ENCODE peak calls at places on chromosomes 6 and 20, in eight cellular contexts. One of them, this sample, is unnamed.

GRCh38 chr6:47714802-47715201 is 16.4 kb downstream of the ADGRF4 start:
- DNase-seq in activated CD8-positive, alpha-beta T cell treated with anti-CD3 and anti-CD28 coated beads for 36 hours: peak; percentile 58
- DNase-seq in NAMALWA: no peak
- DNase-seq in mesendoderm: no peak
- DNase-seq in AG04450: no peak
- DNase-seq in neuronal stem cell: no peak
- DNase-seq in OCI-M1: peak; percentile 66
- DNase-seq in keratinocyte: no peak
- DNase-seq in this sample: no peak

GRCh38 chr6:115969930-115970273 is 90.8 kb downstream of the FRK start:
- DNase-seq in keratinocyte: no peak
- DNase-seq in NAMALWA: no peak
- DNase-seq in mesendoderm: no peak
- DNase-seq in neuronal stem cell: no peak
- DNase-seq in OCI-M1: no peak
- DNase-seq in activated CD8-positive, alpha-beta T cell treated with anti-CD3 and anti-CD28 coated beads for 36 hours: no peak
- DNase-seq in AG04450: no peak
- DNase-seq in this sample: no peak

GRCh38 chr6:48183816-48184215 is 72.8 kb upstream of the PTCHD4 start:
- DNase-seq in AG04450: no peak
- DNase-seq in NAMALWA: no peak
- DNase-seq in OCI-M1: no peak
- DNase-seq in activated CD8-positive, alpha-beta T cell treated with anti-CD3 and anti-CD28 coated beads for 36 hours: no peak
- DNase-seq in mesendoderm: no peak
- DNase-seq in neuronal stem cell: no peak
- DNase-seq in keratinocyte: no peak
- DNase-seq in this sample: no peak

GRCh38 chr20:35978041-35978513 is 9.7 kb downstream of the CNBD2 start:
- DNase-seq in OCI-M1: peak; percentile 37
- DNase-seq in mesendoderm: no peak
- DNase-seq in keratinocyte: no peak
- DNase-seq in activated CD8-positive, alpha-beta T cell treated with anti-CD3 and anti-CD28 coated beads for 36 hours: no peak
- DNase-seq in neuronal stem cell: no peak
- DNase-seq in NAMALWA: peak; percentile 71
- DNase-seq in AG04450: no peak
- DNase-seq in this sample: no peak

GRCh38 chr6:56840467-56841371 is 114.2 kb upstream of the BEND6 start:
- DNase-seq in AG04450: no peak
- DNase-seq in neuronal stem cell: no peak
- DNase-seq in activated CD8-positive, alpha-beta T cell treated with anti-CD3 and anti-CD28 coated beads for 36 hours: no peak
- DNase-seq in OCI-M1: peak; percentile 50
- DNase-seq in mesendoderm: peak; percentile 44
- DNase-seq in NAMALWA: peak; percentile 52
- DNase-seq in keratinocyte: no peak
- DNase-seq in this sample: no peak

GRCh38 chr6:16358531-16359138 is 120.2 kb downstream of the GMPR start:
- DNase-seq in OCI-M1: no peak
- DNase-seq in AG04450: no peak
- DNase-seq in NAMALWA: no peak
- DNase-seq in mesendoderm: no peak
- DNase-seq in activated CD8-positive, alpha-beta T cell treated with anti-CD3 and anti-CD28 coated beads for 36 hours: no peak
- DNase-seq in neuronal stem cell: no peak
- DNase-seq in keratinocyte: no peak
- DNase-seq in this sample: no peak

GRCh38 chr20:39775110-39775509 is 813.0 kb downstream of the DHX35 start:
- DNase-seq in mesendoderm: no peak
- DNase-seq in NAMALWA: no peak
- DNase-seq in AG04450: no peak
- DNase-seq in OCI-M1: no peak
- DNase-seq in keratinocyte: no peak
- DNase-seq in neuronal stem cell: no peak
- DNase-seq in activated CD8-positive, alpha-beta T cell treated with anti-CD3 and anti-CD28 coated beads for 36 hours: no peak
- DNase-seq in this sample: no peak

GRCh38 chr6:108736832-108737231 is 111.4 kb upstream of the ARMC2 start:
- DNase-seq in NAMALWA: no peak
- DNase-seq in activated CD8-positive, alpha-beta T cell treated with anti-CD3 and anti-CD28 coated beads for 36 hours: no peak
- DNase-seq in neuronal stem cell: no peak
- DNase-seq in keratinocyte: peak; percentile 67
- DNase-seq in AG04450: peak; percentile 50
- DNase-seq in mesendoderm: peak; percentile 75
- DNase-seq in OCI-M1: no peak
- DNase-seq in this sample: no peak

GRCh38 chr6:116055513-116055912 is 5.2 kb downstream of the FRK start:
- DNase-seq in NAMALWA: no peak
- DNase-seq in mesendoderm: no peak
- DNase-seq in activated CD8-positive, alpha-beta T cell treated with anti-CD3 and anti-CD28 coated beads for 36 hours: no peak
- DNase-seq in AG04450: no peak
- DNase-seq in keratinocyte: no peak
- DNase-seq in OCI-M1: no peak
- DNase-seq in neuronal stem cell: no peak
- DNase-seq in this sample: no peak

GRCh38 chr6:75115501-75115900 is 90.4 kb downstream of the COL12A1 start:
- DNase-seq in OCI-M1: no peak
- DNase-seq in AG04450: no peak
- DNase-seq in NAMALWA: no peak
- DNase-seq in keratinocyte: no peak
- DNase-seq in neuronal stem cell: peak; percentile 12
- DNase-seq in mesendoderm: peak; percentile 55
- DNase-seq in activated CD8-positive, alpha-beta T cell treated with anti-CD3 and anti-CD28 coated beads for 36 hours: no peak
- DNase-seq in this sample: no peak

GRCh38 chr20:61291166-61291829 is 39.2 kb downstream of the CDH4 start:
- DNase-seq in neuronal stem cell: no peak
- DNase-seq in AG04450: no peak
- DNase-seq in OCI-M1: no peak
- DNase-seq in keratinocyte: no peak
- DNase-seq in activated CD8-positive, alpha-beta T cell treated with anti-CD3 and anti-CD28 coated beads for 36 hours: no peak
- DNase-seq in NAMALWA: no peak
- DNase-seq in mesendoderm: no peak
- DNase-seq in this sample: no peak

GRCh38 chr20:23626040-23626620 is 11.6 kb downstream of the CST3 start:
- DNase-seq in OCI-M1: peak; percentile 19
- DNase-seq in neuronal stem cell: no peak
- DNase-seq in keratinocyte: no peak
- DNase-seq in activated CD8-positive, alpha-beta T cell treated with anti-CD3 and anti-CD28 coated beads for 36 hours: no peak
- DNase-seq in mesendoderm: peak; percentile 29
- DNase-seq in AG04450: no peak
- DNase-seq in NAMALWA: peak; percentile 15
- DNase-seq in this sample: no peak

GRCh38 chr20:37297066-37297736 is 7.7 kb downstream of the MANBAL start:
- DNase-seq in neuronal stem cell: no peak
- DNase-seq in activated CD8-positive, alpha-beta T cell treated with anti-CD3 and anti-CD28 coated beads for 36 hours: no peak
- DNase-seq in NAMALWA: no peak
- DNase-seq in keratinocyte: no peak
- DNase-seq in mesendoderm: no peak
- DNase-seq in AG04450: peak; percentile 34
- DNase-seq in OCI-M1: no peak
- DNase-seq in this sample: no peak

GRCh38 chr6:1970151-1970561 is 275.2 kb downstream of the GMDS start:
- DNase-seq in mesendoderm: no peak
- DNase-seq in keratinocyte: no peak
- DNase-seq in OCI-M1: no peak
- DNase-seq in NAMALWA: no peak
- DNase-seq in neuronal stem cell: no peak
- DNase-seq in activated CD8-positive, alpha-beta T cell treated with anti-CD3 and anti-CD28 coated beads for 36 hours: no peak
- DNase-seq in AG04450: no peak
- DNase-seq in this sample: no peak

GRCh38 chr20:45969712-45970634 is 2.0 kb downstream of the ZNF335 start:
- DNase-seq in OCI-M1: peak; percentile 85
- DNase-seq in mesendoderm: peak; percentile 87
- DNase-seq in activated CD8-positive, alpha-beta T cell treated with anti-CD3 and anti-CD28 coated beads for 36 hours: peak; percentile 41
- DNase-seq in AG04450: peak; percentile 32
- DNase-seq in keratinocyte: no peak
- DNase-seq in neuronal stem cell: peak; percentile 45
- DNase-seq in NAMALWA: peak; percentile 70
- DNase-seq in this sample: peak; percentile 55

GRCh38 chr6:86558318-86558717 is 379.0 kb upstream of the HTR1E start:
- DNase-seq in activated CD8-positive, alpha-beta T cell treated with anti-CD3 and anti-CD28 coated beads for 36 hours: no peak
- DNase-seq in AG04450: no peak
- DNase-seq in keratinocyte: no peak
- DNase-seq in neuronal stem cell: no peak
- DNase-seq in OCI-M1: no peak
- DNase-seq in mesendoderm: no peak
- DNase-seq in NAMALWA: no peak
- DNase-seq in this sample: no peak

GRCh38 chr6:111626446-111626845 is 20.8 kb upstream of the TRAF3IP2 start:
- DNase-seq in neuronal stem cell: no peak
- DNase-seq in AG04450: no peak
- DNase-seq in OCI-M1: no peak
- DNase-seq in NAMALWA: no peak
- DNase-seq in mesendoderm: no peak
- DNase-seq in keratinocyte: no peak
- DNase-seq in activated CD8-positive, alpha-beta T cell treated with anti-CD3 and anti-CD28 coated beads for 36 hours: no peak
- DNase-seq in this sample: no peak

GRCh38 chr6:7723041-7723447 is 2.9 kb upstream of the BMP6 start:
- DNase-seq in activated CD8-positive, alpha-beta T cell treated with anti-CD3 and anti-CD28 coated beads for 36 hours: peak; percentile 88
- DNase-seq in neuronal stem cell: peak; percentile 65
- DNase-seq in keratinocyte: peak; percentile 75
- DNase-seq in OCI-M1: peak; percentile 98
- DNase-seq in AG04450: peak; percentile 65
- DNase-seq in mesendoderm: peak; percentile 91
- DNase-seq in NAMALWA: peak; percentile 86
- DNase-seq in this sample: peak; percentile 69

GRCh38 chr6:75285156-75285639 is 606 bp upstream of the TMEM30A start:
- DNase-seq in keratinocyte: no peak
- DNase-seq in NAMALWA: peak; percentile 57
- DNase-seq in AG04450: no peak
- DNase-seq in neuronal stem cell: no peak
- DNase-seq in OCI-M1: peak; percentile 79
- DNase-seq in activated CD8-positive, alpha-beta T cell treated with anti-CD3 and anti-CD28 coated beads for 36 hours: no peak
- DNase-seq in mesendoderm: no peak
- DNase-seq in this sample: peak; percentile 32

GRCh38 chr20:703010-703409 is 27.4 kb upstream of the SCRT2 start:
- DNase-seq in activated CD8-positive, alpha-beta T cell treated with anti-CD3 and anti-CD28 coated beads for 36 hours: no peak
- DNase-seq in OCI-M1: peak; percentile 49
- DNase-seq in mesendoderm: no peak
- DNase-seq in NAMALWA: no peak
- DNase-seq in neuronal stem cell: no peak
- DNase-seq in AG04450: no peak
- DNase-seq in keratinocyte: no peak
- DNase-seq in this sample: no peak

GRCh38 chr6:155224031-155224451 is 39.8 kb upstream of the CLDN20 start:
- DNase-seq in OCI-M1: no peak
- DNase-seq in NAMALWA: no peak
- DNase-seq in keratinocyte: peak; percentile 75
- DNase-seq in mesendoderm: no peak
- DNase-seq in AG04450: peak; percentile 49
- DNase-seq in neuronal stem cell: no peak
- DNase-seq in activated CD8-positive, alpha-beta T cell treated with anti-CD3 and anti-CD28 coated beads for 36 hours: peak; percentile 78
- DNase-seq in this sample: peak; percentile 79

GRCh38 chr6:40585661-40586269 is 1.4 kb downstream of the LRFN2 start:
- DNase-seq in activated CD8-positive, alpha-beta T cell treated with anti-CD3 and anti-CD28 coated beads for 36 hours: no peak
- DNase-seq in NAMALWA: no peak
- DNase-seq in OCI-M1: no peak
- DNase-seq in AG04450: no peak
- DNase-seq in mesendoderm: peak; percentile 92
- DNase-seq in neuronal stem cell: peak; percentile 49
- DNase-seq in keratinocyte: no peak
- DNase-seq in this sample: no peak

GRCh38 chr6:140561701-140562100 is 1187.3 kb upstream of the CITED2 start:
- DNase-seq in NAMALWA: no peak
- DNase-seq in OCI-M1: no peak
- DNase-seq in AG04450: no peak
- DNase-seq in neuronal stem cell: no peak
- DNase-seq in mesendoderm: no peak
- DNase-seq in keratinocyte: no peak
- DNase-seq in activated CD8-positive, alpha-beta T cell treated with anti-CD3 and anti-CD28 coated beads for 36 hours: no peak
- DNase-seq in this sample: no peak

GRCh38 chr6:117482240-117483003 is at the start of gene DCBLD1:
- DNase-seq in AG04450: no peak
- DNase-seq in OCI-M1: peak; percentile 84
- DNase-seq in activated CD8-positive, alpha-beta T cell treated with anti-CD3 and anti-CD28 coated beads for 36 hours: peak; percentile 57
- DNase-seq in neuronal stem cell: peak; percentile 61
- DNase-seq in NAMALWA: peak; percentile 30
- DNase-seq in mesendoderm: peak; percentile 89
- DNase-seq in keratinocyte: no peak
- DNase-seq in this sample: peak; percentile 90

GRCh38 chr6:86937219-86938079 is at the start of gene HTR1E:
- DNase-seq in mesendoderm: no peak
- DNase-seq in activated CD8-positive, alpha-beta T cell treated with anti-CD3 and anti-CD28 coated beads for 36 hours: peak; percentile 35
- DNase-seq in neuronal stem cell: peak; percentile 73
- DNase-seq in OCI-M1: peak; percentile 42
- DNase-seq in AG04450: no peak
- DNase-seq in NAMALWA: peak; percentile 55
- DNase-seq in keratinocyte: no peak
- DNase-seq in this sample: peak; percentile 70

GRCh38 chr6:39791850-39792500 is at the start of gene DAAM2:
- DNase-seq in activated CD8-positive, alpha-beta T cell treated with anti-CD3 and anti-CD28 coated beads for 36 hours: no peak
- DNase-seq in AG04450: no peak
- DNase-seq in neuronal stem cell: peak; percentile 43
- DNase-seq in NAMALWA: no peak
- DNase-seq in keratinocyte: no peak
- DNase-seq in mesendoderm: peak; percentile 42
- DNase-seq in OCI-M1: no peak
- DNase-seq in this sample: peak; percentile 14